ENCODE peak calls at places on chromosomes 4 and X, in seven cellular contexts. E, Z, A, S, O, G and L are unnamed samples.

GRCh38 chr4:94757192-94758140 is at the start of gene BMPR1B:
- DNase-seq in E (peak), Z (peak), A (peak), S (no peak), O (no peak), G (peak), L (no peak)

GRCh38 chr4:84024405-84024804 is 474.7 kb downstream of the NKX6-1 start:
- DNase-seq in E (no peak), Z (no peak), A (no peak), S (no peak), O (no peak), G (no peak), L (no peak)

GRCh38 chrX:141989802-141990201 is 86.1 kb downstream of the MAGEC1 start:
- DNase-seq in E (no peak), Z (no peak), A (no peak), S (no peak), O (no peak), G (no peak), L (no peak)

GRCh38 chr4:113901994-113902787 is 77.3 kb downstream of the ARSJ start:
- DNase-seq in E (no peak), Z (no peak), A (no peak), S (peak), O (no peak), G (no peak), L (no peak)

GRCh38 chr4:16516796-16517413 is 290.6 kb upstream of the TAPT1 start:
- DNase-seq in E (peak), Z (peak), A (peak), S (no peak), O (no peak), G (peak), L (peak)

GRCh38 chrX:77347572-77347971 is 99.6 kb upstream of the FGF16 start:
- DNase-seq in E (no peak), Z (no peak), A (no peak), S (no peak), O (no peak), G (no peak), L (no peak)

GRCh38 chrX:150205011-150205410 is 158.1 kb upstream of the MAMLD1 start:
- DNase-seq in E (no peak), Z (peak), A (no peak), S (no peak), O (no peak), G (no peak), L (no peak)

GRCh38 chr4:92334716-92335350 is 31.1 kb downstream of the GRID2 start:
- DNase-seq in E (no peak), Z (no peak), A (no peak), S (no peak), O (no peak), G (no peak), L (no peak)

GRCh38 chrX:12228862-12229261 is 90.6 kb downstream of the FRMPD4 start:
- DNase-seq in E (no peak), Z (no peak), A (no peak), S (no peak), O (no peak), G (no peak), L (no peak)

GRCh38 chr4:722851-723360 is 17.3 kb downstream of the PCGF3 start:
- DNase-seq in E (no peak), Z (no peak), A (no peak), S (no peak), O (no peak), G (no peak), L (no peak)

GRCh38 chrX:10471426-10471825 is 149.0 kb downstream of the MID1 start:
- DNase-seq in E (no peak), Z (no peak), A (no peak), S (no peak), O (no peak), G (peak), L (no peak)

GRCh38 chrX:116204947-116205346 is 34.4 kb downstream of the AGTR2 start:
- DNase-seq in E (no peak), Z (peak), A (no peak), S (no peak), O (no peak), G (peak), L (peak)

GRCh38 chrX:16444353-16444752 is 205.6 kb upstream of the S100G start:
- DNase-seq in E (peak), Z (peak), A (peak), S (no peak), O (no peak), G (no peak), L (no peak)

GRCh38 chr4:11719879-11720278 is 291.2 kb upstream of the HS3ST1 start:
- DNase-seq in E (no peak), Z (no peak), A (no peak), S (no peak), O (no peak), G (no peak), L (no peak)

GRCh38 chrX:140040397-140040796 is 75.1 kb upstream of the CXorf66 start:
- DNase-seq in E (no peak), Z (no peak), A (no peak), S (peak), O (no peak), G (peak), L (no peak)

GRCh38 chr4:137707626-137708025 is 175.3 kb upstream of the PCDH18 start:
- DNase-seq in E (peak), Z (peak), A (no peak), S (no peak), O (no peak), G (no peak), L (no peak)

GRCh38 chr4:81116571-81116970 is 86.1 kb downstream of the BMP3 start:
- DNase-seq in E (no peak), Z (no peak), A (no peak), S (no peak), O (no peak), G (peak), L (no peak)

GRCh38 chrX:131821945-131822622 is 201.0 kb upstream of the STK26 start:
- DNase-seq in E (peak), Z (peak), A (no peak), S (peak), O (no peak), G (no peak), L (peak)
- TF ChIP-seq CTCF in E (peak), Z (peak), A (no peak), S (peak), O (no peak), G (no peak), L (no peak)

DNA sequence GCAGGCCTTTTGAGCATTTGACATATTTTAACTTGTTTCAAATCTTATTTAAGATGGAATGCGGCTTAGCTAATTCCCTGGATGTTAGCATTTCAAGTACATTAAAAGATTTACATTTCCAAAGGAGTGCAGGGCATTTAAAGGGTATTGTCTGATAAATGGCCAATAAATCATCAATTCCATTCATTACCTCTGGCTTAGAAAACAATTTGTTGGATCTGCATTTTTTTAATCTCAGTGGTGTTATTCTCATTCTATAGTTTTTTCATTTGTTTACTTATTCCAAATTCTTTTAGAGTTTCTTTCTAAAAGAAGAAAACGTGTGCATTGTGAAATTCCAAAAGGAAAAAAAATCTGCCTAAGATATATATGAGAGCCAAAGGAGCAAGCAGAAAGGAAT is 1.3 kb upstream of the NLRP2B start:
- DNase-seq in E (no peak), Z (no peak), A (no peak), S (no peak), O (no peak), G (no peak), L (no peak)
- H3K4me3 ChIP-seq in E (no peak), Z (no peak), A (no peak), S (no peak), O (no peak), G (no peak), L (no peak)

GRCh38 chr4:185142911-185143595 is at the start of gene SLC25A4:
- DNase-seq in E (peak), Z (peak), A (peak), S (peak), O (no peak), G (peak), L (peak)
- TF ChIP-seq CTCF in E (peak), Z (no peak), A (peak), S (peak), O (peak), G (peak), L (peak)

GRCh38 chr4:7822858-7823257 is 116.8 kb downstream of the AFAP1 start:
- DNase-seq in E (no peak), Z (no peak), A (no peak), S (no peak), O (no peak), G (peak), L (no peak)
- H3K4me3 ChIP-seq in E (no peak), Z (no peak), A (no peak), S (no peak), O (no peak), G (no peak), L (no peak)

DNA sequence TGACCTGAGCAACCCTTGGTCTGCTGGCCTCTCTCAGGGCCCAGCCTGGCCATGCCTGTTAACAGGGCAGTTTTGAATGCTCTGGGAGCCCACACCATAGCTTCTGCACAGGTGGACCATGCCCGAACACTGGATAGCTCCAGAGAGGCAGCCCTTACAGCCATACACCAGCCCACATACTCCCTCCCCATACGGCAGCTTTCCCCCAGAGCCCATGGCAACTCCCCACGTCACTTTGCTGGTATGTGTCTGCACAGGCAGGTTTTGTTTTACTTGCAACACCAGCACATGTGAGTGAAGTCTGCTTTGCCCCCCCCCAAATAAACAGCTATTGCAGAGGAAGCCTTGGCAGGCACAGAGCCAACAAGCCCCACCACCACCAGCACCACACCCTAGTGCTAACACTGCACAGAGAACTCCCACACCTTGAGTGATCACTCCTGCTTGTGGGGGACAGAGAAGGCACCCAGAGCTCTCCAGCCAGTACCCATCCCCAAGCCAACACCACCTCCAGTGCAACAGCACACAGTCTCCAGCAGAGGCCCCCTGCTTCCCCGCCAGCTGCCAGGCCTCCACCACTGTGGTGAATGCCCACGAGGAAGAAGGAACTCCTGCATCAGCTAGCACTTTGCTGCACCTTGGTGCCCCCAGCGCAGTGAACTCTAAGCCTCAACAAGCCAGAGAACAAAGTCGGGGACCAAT is 87.3 kb downstream of the STPG2 start:
- DNase-seq in E (no peak), Z (no peak), A (no peak), S (no peak), O (no peak), G (no peak), L (no peak)
- TF ChIP-seq CTCF in E (no peak), Z (no peak), A (no peak), S (no peak), O (no peak), G (no peak), L (no peak)

GRCh38 chrX:134382821-134383220 is 77.1 kb upstream of the HPRT1 start:
- DNase-seq in E (no peak), Z (no peak), A (no peak), S (no peak), O (no peak), G (no peak), L (no peak)

GRCh38 chrX:134388161-134389109 is 71.5 kb upstream of the HPRT1 start:
- DNase-seq in E (no peak), Z (no peak), A (no peak), S (no peak), O (no peak), G (no peak), L (peak)
- H3K4me3 ChIP-seq in E (no peak), Z (no peak), A (no peak), S (no peak), O (no peak), G (no peak), L (no peak)

DNA sequence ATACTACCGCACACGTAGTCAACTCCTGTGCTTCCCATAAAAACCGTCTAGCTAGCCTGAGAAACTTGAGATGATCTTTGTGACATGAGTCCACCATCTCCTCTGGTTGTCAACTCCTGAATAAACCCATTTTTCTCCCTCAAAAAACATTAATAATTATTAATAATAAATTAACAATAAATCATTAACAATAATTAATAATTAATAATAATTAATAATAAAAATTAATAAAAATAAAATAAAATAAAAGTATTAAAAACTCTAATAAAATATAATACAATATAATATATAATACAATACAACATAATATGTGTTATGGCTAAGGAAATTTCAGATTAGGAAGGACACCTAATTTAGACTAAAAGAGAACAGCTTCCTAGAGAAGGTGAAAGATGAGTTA is 20.7 kb upstream of the TMPRSS11E start:
- DNase-seq in E (no peak), Z (no peak), A (no peak), S (no peak), O (no peak), G (no peak), L (no peak)
- TF ChIP-seq CTCF in E (no peak), Z (no peak), A (no peak), S (no peak), O (no peak), G (no peak), L (no peak)